ENCODE peak calls at places on chromosomes 12 and 14, in six cellular contexts. P, Q, V, D, Z and J are unnamed samples.
A peak's percentile ranks its signal among the peaks of the same experiment; 100 is the strongest.

GRCh38 chr12:60394680-60395079 is 798.9 kb downstream of the SLC16A7 start:
- DNase-seq in P (no peak), Q (no peak), V (peak; percentile 79), D (no peak), Z (no peak), J (no peak)

GRCh38 chr12:104249017-104249416 is 33.4 kb downstream of the TXNRD1 start:
- DNase-seq in P (no peak), Q (no peak), V (no peak), D (no peak), Z (no peak), J (no peak)

GRCh38 chr14:33435911-33436310 is 497.2 kb downstream of the NPAS3 start:
- DNase-seq in P (no peak), Q (no peak), V (peak; percentile 69), D (no peak), Z (no peak), J (no peak)

GRCh38 chr14:100662850-100663527 is 63.7 kb upstream of the DLK1 start:
- DNase-seq in P (peak; percentile 80), Q (peak; percentile 70), V (peak; percentile 20), D (peak; percentile 77), Z (peak; percentile 61), J (peak; percentile 35)

GRCh38 chr12:46998811-46999368 is 80.5 kb upstream of the PCED1B start:
- DNase-seq in P (no peak), Q (no peak), V (peak; percentile 74), D (no peak), Z (no peak), J (no peak)

GRCh38 chr12:132003846-132004245 is 54.1 kb downstream of the EP400 start:
- DNase-seq in P (no peak), Q (no peak), V (no peak), D (no peak), Z (no peak), J (no peak)

GRCh38 chr12:48794870-48795269 is 6.0 kb upstream of the ADCY6 start:
- DNase-seq in P (no peak), Q (no peak), V (peak; percentile 82), D (no peak), Z (no peak), J (no peak)

GRCh38 chr14:24297190-24297964 is 2.2 kb downstream of the DHRS1 start:
- DNase-seq in P (no peak), Q (no peak), V (peak; percentile 54), D (no peak), Z (peak; percentile 21), J (no peak)

GRCh38 chr12:118274066-118274465 is 98.6 kb downstream of the TAOK3 start:
- DNase-seq in P (no peak), Q (no peak), V (no peak), D (no peak), Z (no peak), J (no peak)

GRCh38 chr12:120037851-120038250 is 48.8 kb downstream of the BICDL1 start:
- DNase-seq in P (no peak), Q (no peak), V (no peak), D (no peak), Z (no peak), J (no peak)

GRCh38 chr12:115191342-115191741 is 507.4 kb upstream of the TBX3 start:
- DNase-seq in P (no peak), Q (no peak), V (no peak), D (no peak), Z (no peak), J (no peak)

GRCh38 chr12:105982022-105982421 is 156.7 kb downstream of the NUAK1 start:
- DNase-seq in P (no peak), Q (peak; percentile 81), V (no peak), D (peak; percentile 67), Z (no peak), J (no peak)

GRCh38 chr12:122097641-122098364 is 19.2 kb downstream of the MLXIP start:
- DNase-seq in P (peak; percentile 79), Q (peak; percentile 83), V (no peak), D (peak; percentile 88), Z (no peak), J (no peak)

GRCh38 chr14:96852823-96853422 is 55.7 kb downstream of the VRK1 start:
- DNase-seq in P (peak; percentile 48), Q (no peak), V (peak; percentile 25), D (no peak), Z (peak; percentile 9), J (peak; percentile 17)

GRCh38 chr12:288687-289086 is 26.1 kb upstream of the SLC6A13 start:
- DNase-seq in P (no peak), Q (no peak), V (peak; percentile 58), D (no peak), Z (no peak), J (no peak)

GRCh38 chr14:93984987-93985410 is 8.6 kb upstream of the ASB2 start:
- DNase-seq in P (no peak), Q (no peak), V (peak; percentile 54), D (peak; percentile 27), Z (peak; percentile 47), J (no peak)

GRCh38 chr14:96688629-96689028 is 108.6 kb upstream of the VRK1 start:
- DNase-seq in P (no peak), Q (no peak), V (no peak), D (no peak), Z (no peak), J (no peak)

GRCh38 chr12:121697093-121697698 is 15.4 kb upstream of the TMEM120B start:
- DNase-seq in P (no peak), Q (no peak), V (no peak), D (no peak), Z (no peak), J (no peak)

GRCh38 chr14:77109656-77110055 is 11.6 kb downstream of the CIPC start:
- DNase-seq in P (no peak), Q (no peak), V (no peak), D (no peak), Z (peak; percentile 66), J (no peak)

GRCh38 chr12:107418976-107419375 is 266.6 kb upstream of the PWP1 start:
- DNase-seq in P (no peak), Q (no peak), V (no peak), D (no peak), Z (peak; percentile 40), J (no peak)

GRCh38 chr12:25710149-25710548 is 157.1 kb upstream of the LMNTD1 start:
- DNase-seq in P (no peak), Q (no peak), V (no peak), D (no peak), Z (no peak), J (no peak)

GRCh38 chr12:132125736-132126135 is 18.4 kb downstream of the DDX51 start:
- DNase-seq in P (no peak), Q (no peak), V (no peak), D (no peak), Z (no peak), J (no peak)

GRCh38 chr14:24712374-24712773 is 78.4 kb upstream of the GZMB start:
- DNase-seq in P (no peak), Q (no peak), V (no peak), D (no peak), Z (no peak), J (no peak)

GRCh38 chr14:71716371-71716770 is 215.9 kb upstream of the RGS6 start:
- DNase-seq in P (no peak), Q (no peak), V (no peak), D (no peak), Z (no peak), J (no peak)

GRCh38 chr12:117134721-117135120 is 35.5 kb upstream of the TESC start:
- DNase-seq in P (no peak), Q (no peak), V (no peak), D (no peak), Z (no peak), J (no peak)

GRCh38 chr12:92077530-92077929 is 68.1 kb downstream of the BTG1 start:
- DNase-seq in P (no peak), Q (no peak), V (no peak), D (no peak), Z (no peak), J (no peak)

GRCh38 chr12:95446511-95446910 is 27.4 kb upstream of the METAP2 start:
- DNase-seq in P (peak; percentile 52), Q (no peak), V (no peak), D (peak; percentile 51), Z (no peak), J (no peak)

GRCh38 chr12:88925370-88925915 is 345.2 kb upstream of the KITLG start:
- DNase-seq in P (no peak), Q (no peak), V (no peak), D (no peak), Z (no peak), J (no peak)

GRCh38 chr14:64232095-64232830 is 61.9 kb downstream of the ESR2 start:
- DNase-seq in P (no peak), Q (no peak), V (peak; percentile 52), D (no peak), Z (no peak), J (no peak)

DNA sequence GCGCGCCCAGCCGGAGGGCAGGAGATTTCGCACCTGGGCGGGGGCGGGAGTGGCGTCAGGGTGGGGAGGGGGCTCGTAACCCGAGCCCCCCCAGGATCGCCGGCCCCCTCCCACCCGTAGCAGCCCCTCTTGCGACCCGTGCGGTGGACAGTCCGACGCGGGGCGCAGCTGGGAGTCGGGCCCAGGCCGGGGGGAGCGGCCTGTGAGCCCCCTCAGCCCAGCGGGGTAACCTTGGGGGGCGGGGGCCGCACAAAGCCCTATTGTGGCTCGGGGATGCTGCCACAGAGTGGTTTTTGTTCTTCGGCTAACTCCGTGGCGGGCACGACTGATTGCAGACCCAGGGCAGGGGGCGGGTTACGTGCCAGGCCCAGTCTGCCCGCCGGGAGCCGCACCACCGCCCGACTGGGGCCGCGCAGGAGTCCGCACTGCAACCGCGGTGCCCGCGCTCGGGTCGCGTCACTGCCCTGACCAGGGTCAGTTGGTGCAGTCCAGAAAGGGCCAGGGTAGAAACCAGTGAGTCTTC is 4.2 kb upstream of the AAAS start:
- DNase-seq in P (peak; percentile 54), Q (no peak), V (no peak), D (peak; percentile 65), Z (no peak), J (no peak)
- H3K27ac ChIP-seq in P (peak overlapping the region; percentile 94), Q (no peak overlapping the region), V (no peak overlapping the region), D (peak overlapping the region; percentile 92), Z (no peak overlapping the region), J (peak overlapping the region; percentile 74)

DNA sequence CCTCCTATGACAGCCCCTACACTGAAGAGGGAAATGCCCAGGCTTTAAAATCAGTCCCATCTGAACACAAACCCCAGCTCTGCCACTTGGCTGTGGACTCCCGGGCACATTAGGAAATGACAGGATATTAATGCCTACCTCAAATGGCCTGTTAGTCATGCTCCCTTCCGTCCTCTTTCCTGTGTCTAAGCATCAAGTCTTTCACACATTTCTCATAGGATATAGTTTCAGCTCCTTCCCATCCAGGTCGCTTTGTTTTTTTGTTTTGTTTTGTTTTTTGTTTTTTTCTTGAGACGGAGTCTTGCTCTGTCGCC is 16.1 kb downstream of the PLEK2 start:
- DNase-seq in P (no peak), Q (no peak), V (no peak), D (no peak), Z (no peak), J (no peak)
- H3K4me3 ChIP-seq in P (no peak overlapping the region), Q (no peak overlapping the region), V (no peak overlapping the region), D (no peak overlapping the region), Z (no peak overlapping the region), J (no peak overlapping the region)

GRCh38 chr14:103867020-103867419 is 19.6 kb upstream of the PPP1R13B start:
- DNase-seq in P (no peak), Q (no peak), V (no peak), D (no peak), Z (no peak), J (no peak)
- H3K27ac ChIP-seq in P (no peak overlapping the region), Q (peak overlapping the region; percentile 75), V (no peak overlapping the region), D (no peak overlapping the region), Z (no peak overlapping the region), J (no peak overlapping the region)

DNA sequence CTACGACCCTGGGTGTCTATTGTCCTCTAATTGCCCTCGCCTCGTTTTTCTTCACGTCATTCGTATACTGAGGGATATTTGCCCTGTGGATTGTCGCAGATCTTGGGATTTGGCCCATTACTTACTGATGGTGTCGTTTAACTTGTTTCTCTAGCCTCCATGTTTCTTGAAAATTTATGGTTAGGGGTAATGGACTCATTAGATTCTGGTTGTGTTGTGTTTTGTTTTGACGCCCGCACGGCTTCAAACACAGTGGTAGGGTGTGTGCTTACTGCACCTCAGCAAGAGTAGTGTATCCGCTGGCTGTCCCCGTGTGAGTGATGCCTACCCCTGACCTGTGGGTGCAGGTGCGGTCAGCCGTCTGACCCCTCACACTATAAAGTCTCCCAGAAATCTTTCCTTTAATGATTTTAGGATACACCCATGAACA is 874 bp upstream of the RNU6-8 start:
- DNase-seq in P (peak; percentile 68), Q (no peak), V (no peak), D (no peak), Z (no peak), J (no peak)
- H3K4me3 ChIP-seq in P (peak overlapping the region; percentile 61), Q (peak overlapping the region; percentile 33), V (peak overlapping the region; percentile 74), D (peak overlapping the region; percentile 77), Z (peak overlapping the region; percentile 92), J (peak overlapping the region; percentile 85)